ENCODE peak calls at places on chromosomes 12 and 14, in six cellular contexts. One of them, this sample, is unnamed.

GRCh38 chr12:76713986-76714385 is 49.9 kb upstream of the ZDHHC17 start:
- DNase-seq in brain microvascular endothelial cell: no peak
- DNase-seq in upper lobe of right lung: no peak
- DNase-seq in left lung: no peak
- DNase-seq in IMR-90: no peak
- DNase-seq in naive thymus-derived CD4-positive, alpha-beta T cell: no peak
- DNase-seq in this sample: no peak

GRCh38 chr12:124762791-124763593 is 100.7 kb downstream of the SCARB1 start:
- DNase-seq in brain microvascular endothelial cell: no peak
- DNase-seq in upper lobe of right lung: no peak
- DNase-seq in left lung: no peak
- DNase-seq in IMR-90: no peak
- DNase-seq in naive thymus-derived CD4-positive, alpha-beta T cell: no peak
- DNase-seq in this sample: no peak

GRCh38 chr12:16499617-16500016 is 106.3 kb downstream of the LMO3 start:
- DNase-seq in brain microvascular endothelial cell: no peak
- DNase-seq in upper lobe of right lung: no peak
- DNase-seq in left lung: no peak
- DNase-seq in IMR-90: no peak
- DNase-seq in naive thymus-derived CD4-positive, alpha-beta T cell: no peak
- DNase-seq in this sample: no peak

GRCh38 chr12:89433634-89434033 is 81.3 kb upstream of the DUSP6 start:
- DNase-seq in brain microvascular endothelial cell: no peak
- DNase-seq in upper lobe of right lung: no peak
- DNase-seq in left lung: no peak
- DNase-seq in IMR-90: peak; percentile 47
- DNase-seq in naive thymus-derived CD4-positive, alpha-beta T cell: no peak
- DNase-seq in this sample: no peak

GRCh38 chr14:97820781-97821180 is 1023.6 kb downstream of the VRK1 start:
- DNase-seq in brain microvascular endothelial cell: no peak
- DNase-seq in upper lobe of right lung: no peak
- DNase-seq in left lung: no peak
- DNase-seq in IMR-90: no peak
- DNase-seq in naive thymus-derived CD4-positive, alpha-beta T cell: no peak
- DNase-seq in this sample: no peak

GRCh38 chr12:11894890-11895289 is 175.8 kb upstream of the BCL2L14 start:
- DNase-seq in brain microvascular endothelial cell: no peak
- DNase-seq in upper lobe of right lung: no peak
- DNase-seq in left lung: no peak
- DNase-seq in IMR-90: no peak
- DNase-seq in naive thymus-derived CD4-positive, alpha-beta T cell: no peak
- DNase-seq in this sample: no peak

GRCh38 chr12:120252071-120252906 is 13.2 kb downstream of the PXN start:
- DNase-seq in brain microvascular endothelial cell: no peak
- DNase-seq in upper lobe of right lung: no peak
- DNase-seq in left lung: no peak
- DNase-seq in IMR-90: no peak
- DNase-seq in naive thymus-derived CD4-positive, alpha-beta T cell: peak; percentile 92
- DNase-seq in this sample: peak; percentile 92

GRCh38 chr14:58059121-58059520 is 92.9 kb downstream of the ARMH4 start:
- DNase-seq in brain microvascular endothelial cell: no peak
- DNase-seq in upper lobe of right lung: no peak
- DNase-seq in left lung: no peak
- DNase-seq in IMR-90: no peak
- DNase-seq in naive thymus-derived CD4-positive, alpha-beta T cell: no peak
- DNase-seq in this sample: no peak

GRCh38 chr14:57085801-57086200 is 182.9 kb downstream of the EXOC5 start:
- DNase-seq in brain microvascular endothelial cell: no peak
- DNase-seq in upper lobe of right lung: no peak
- DNase-seq in left lung: no peak
- DNase-seq in IMR-90: no peak
- DNase-seq in naive thymus-derived CD4-positive, alpha-beta T cell: no peak
- DNase-seq in this sample: no peak

GRCh38 chr12:34600592-34601462 is 578.5 kb downstream of the ALG10 start:
- DNase-seq in brain microvascular endothelial cell: no peak
- DNase-seq in upper lobe of right lung: peak; percentile 56
- DNase-seq in left lung: peak; percentile 67
- DNase-seq in IMR-90: no peak
- DNase-seq in naive thymus-derived CD4-positive, alpha-beta T cell: no peak
- DNase-seq in this sample: no peak

GRCh38 chr12:59491877-59492276 is 104.0 kb upstream of the SLC16A7 start:
- DNase-seq in brain microvascular endothelial cell: no peak
- DNase-seq in upper lobe of right lung: no peak
- DNase-seq in left lung: no peak
- DNase-seq in IMR-90: no peak
- DNase-seq in naive thymus-derived CD4-positive, alpha-beta T cell: no peak
- DNase-seq in this sample: no peak

GRCh38 chr14:96635850-96636249 is 133.7 kb downstream of the PAPOLA start:
- DNase-seq in brain microvascular endothelial cell: no peak
- DNase-seq in upper lobe of right lung: no peak
- DNase-seq in left lung: no peak
- DNase-seq in IMR-90: no peak
- DNase-seq in naive thymus-derived CD4-positive, alpha-beta T cell: no peak
- DNase-seq in this sample: no peak

GRCh38 chr14:94217116-94217515 is 43.0 kb downstream of the PPP4R4 start:
- DNase-seq in brain microvascular endothelial cell: no peak
- DNase-seq in upper lobe of right lung: no peak
- DNase-seq in left lung: no peak
- DNase-seq in IMR-90: no peak
- DNase-seq in naive thymus-derived CD4-positive, alpha-beta T cell: no peak
- DNase-seq in this sample: no peak

DNA sequence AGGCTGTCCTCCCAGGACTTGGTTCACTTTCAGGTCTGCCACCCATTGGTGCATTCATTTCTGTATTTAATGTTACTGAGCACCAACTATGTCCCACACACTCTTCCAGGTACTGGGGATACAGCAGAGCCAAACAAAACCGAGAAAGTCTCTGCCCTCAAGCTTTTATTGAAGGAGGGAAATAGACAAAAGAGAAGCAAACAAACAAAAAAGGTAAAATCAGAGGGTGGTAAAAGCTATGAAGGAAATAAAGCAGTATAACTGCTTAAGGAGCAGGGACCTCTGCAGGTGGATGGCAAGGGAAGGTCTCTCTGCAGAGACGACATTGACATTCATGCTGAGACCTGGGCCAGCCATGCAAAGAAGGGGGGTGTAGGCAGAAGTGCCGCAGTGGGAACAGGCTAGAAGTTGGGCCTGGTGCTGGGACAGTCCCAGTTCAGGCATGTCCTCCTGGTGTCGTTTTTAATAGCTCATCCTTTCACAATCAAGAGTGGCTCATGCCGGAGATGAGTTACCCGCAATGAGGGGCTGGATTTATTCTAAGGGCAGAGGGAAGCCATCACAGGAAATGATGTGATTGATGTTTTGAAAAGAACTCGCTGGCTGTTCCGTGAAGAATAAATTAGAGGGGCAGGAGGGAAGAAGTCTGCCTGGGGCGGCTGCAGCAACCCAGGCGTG is 72.8 kb downstream of the IRF2BPL start:
- DNase-seq in brain microvascular endothelial cell: peak; percentile 36
- DNase-seq in upper lobe of right lung: no peak
- DNase-seq in left lung: no peak
- DNase-seq in IMR-90: peak; percentile 59
- DNase-seq in naive thymus-derived CD4-positive, alpha-beta T cell: peak; percentile 79
- DNase-seq in this sample: peak; percentile 75
- H3K4me3 ChIP-seq in brain microvascular endothelial cell: no peak overlapping the region
- H3K4me3 ChIP-seq in upper lobe of right lung: peak overlapping the region; percentile 46
- H3K4me3 ChIP-seq in left lung: peak overlapping the region; percentile 36
- H3K4me3 ChIP-seq in IMR-90: no peak overlapping the region
- H3K4me3 ChIP-seq in naive thymus-derived CD4-positive, alpha-beta T cell: peak overlapping the region; percentile 74
- H3K4me3 ChIP-seq in this sample: peak overlapping the region; percentile 64

GRCh38 chr12:62632521-62632920 is 165.9 kb downstream of the MON2 start:
- DNase-seq in brain microvascular endothelial cell: no peak
- DNase-seq in upper lobe of right lung: peak; percentile 70
- DNase-seq in left lung: peak; percentile 82
- DNase-seq in IMR-90: no peak
- DNase-seq in naive thymus-derived CD4-positive, alpha-beta T cell: no peak
- DNase-seq in this sample: peak; percentile 4
- H3K27me3 ChIP-seq in brain microvascular endothelial cell: no peaks in the 10 kb centered on the region
- H3K27me3 ChIP-seq in upper lobe of right lung: no peaks in the 10 kb centered on the region
- H3K27me3 ChIP-seq in left lung: no peaks in the 10 kb centered on the region
- H3K27me3 ChIP-seq in IMR-90: peaks cover 5% of the 10 kb centered on the region
- H3K27me3 ChIP-seq in naive thymus-derived CD4-positive, alpha-beta T cell: peaks cover 11% of the 10 kb centered on the region
- H3K27me3 ChIP-seq in this sample: peaks cover 14% of the 10 kb centered on the region

DNA sequence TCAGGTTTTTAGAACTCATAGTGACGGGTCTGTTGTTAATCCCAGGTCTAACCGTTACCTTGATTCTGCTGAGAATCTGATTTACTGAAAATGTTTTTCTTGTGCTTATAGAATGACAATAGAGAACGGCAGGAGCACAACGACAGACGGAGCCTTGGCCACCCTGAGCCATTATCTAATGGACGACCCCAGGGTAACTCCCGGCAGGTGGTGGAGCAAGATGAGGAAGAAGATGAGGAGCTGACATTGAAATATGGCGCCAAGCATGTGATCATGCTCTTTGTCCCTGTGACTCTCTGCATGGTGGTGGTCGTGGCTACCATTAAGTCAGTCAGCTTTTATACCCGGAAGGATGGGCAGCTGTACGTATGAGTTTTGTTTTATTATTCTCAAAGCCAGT is 34.4 kb downstream of the PSEN1 start:
- DNase-seq in brain microvascular endothelial cell: no peak
- DNase-seq in upper lobe of right lung: no peak
- DNase-seq in left lung: no peak
- DNase-seq in IMR-90: no peak
- DNase-seq in naive thymus-derived CD4-positive, alpha-beta T cell: no peak
- DNase-seq in this sample: no peak
- H3K27ac ChIP-seq in brain microvascular endothelial cell: no peak overlapping the region
- H3K27ac ChIP-seq in upper lobe of right lung: no peak overlapping the region
- H3K27ac ChIP-seq in left lung: no peak overlapping the region
- H3K27ac ChIP-seq in IMR-90: no peak overlapping the region
- H3K27ac ChIP-seq in naive thymus-derived CD4-positive, alpha-beta T cell: no peak overlapping the region
- H3K27ac ChIP-seq in this sample: no peak overlapping the region

DNA sequence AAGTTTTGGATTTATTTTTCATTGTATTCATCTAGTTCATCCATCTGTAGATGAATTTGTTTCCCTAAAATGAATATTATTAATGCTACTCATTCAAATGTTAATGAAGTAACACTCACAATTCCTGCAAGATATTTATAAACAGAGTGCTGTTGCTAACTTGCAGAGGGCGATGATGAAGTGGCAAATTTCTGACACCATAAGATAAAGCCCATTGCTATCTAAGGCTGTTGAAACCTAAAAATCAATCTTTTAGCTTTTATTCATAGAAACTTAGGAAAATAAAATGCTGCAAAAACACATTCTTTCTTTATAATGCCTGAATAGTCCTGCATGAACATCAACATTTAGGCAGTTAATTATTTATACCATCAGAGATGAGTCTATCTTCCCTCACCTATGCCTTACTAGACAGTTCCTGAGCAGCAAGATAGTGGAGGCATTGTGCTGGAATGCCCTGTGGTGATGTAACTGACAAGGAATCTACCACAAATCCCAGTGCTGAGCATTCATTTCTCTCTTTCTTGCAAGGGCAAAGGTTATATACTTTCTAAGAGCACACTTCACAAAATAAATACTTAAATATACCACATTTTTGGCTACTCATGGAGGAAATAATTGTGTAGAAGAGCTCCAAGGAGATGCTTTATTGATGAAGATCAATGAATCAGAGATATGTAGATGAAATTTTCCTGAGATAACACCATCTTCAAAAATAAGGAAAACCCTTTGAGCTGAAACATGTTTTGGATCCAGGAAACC is 57.6 kb downstream of the LMNTD1 start:
- DNase-seq in brain microvascular endothelial cell: peak; percentile 83
- DNase-seq in upper lobe of right lung: no peak
- DNase-seq in left lung: no peak
- DNase-seq in IMR-90: peak; percentile 89
- DNase-seq in naive thymus-derived CD4-positive, alpha-beta T cell: no peak
- DNase-seq in this sample: no peak
- H3K4me3 ChIP-seq in brain microvascular endothelial cell: no peak overlapping the region
- H3K4me3 ChIP-seq in upper lobe of right lung: no peak overlapping the region
- H3K4me3 ChIP-seq in left lung: no peak overlapping the region
- H3K4me3 ChIP-seq in IMR-90: no peak overlapping the region
- H3K4me3 ChIP-seq in naive thymus-derived CD4-positive, alpha-beta T cell: no peak overlapping the region
- H3K4me3 ChIP-seq in this sample: no peak overlapping the region

DNA sequence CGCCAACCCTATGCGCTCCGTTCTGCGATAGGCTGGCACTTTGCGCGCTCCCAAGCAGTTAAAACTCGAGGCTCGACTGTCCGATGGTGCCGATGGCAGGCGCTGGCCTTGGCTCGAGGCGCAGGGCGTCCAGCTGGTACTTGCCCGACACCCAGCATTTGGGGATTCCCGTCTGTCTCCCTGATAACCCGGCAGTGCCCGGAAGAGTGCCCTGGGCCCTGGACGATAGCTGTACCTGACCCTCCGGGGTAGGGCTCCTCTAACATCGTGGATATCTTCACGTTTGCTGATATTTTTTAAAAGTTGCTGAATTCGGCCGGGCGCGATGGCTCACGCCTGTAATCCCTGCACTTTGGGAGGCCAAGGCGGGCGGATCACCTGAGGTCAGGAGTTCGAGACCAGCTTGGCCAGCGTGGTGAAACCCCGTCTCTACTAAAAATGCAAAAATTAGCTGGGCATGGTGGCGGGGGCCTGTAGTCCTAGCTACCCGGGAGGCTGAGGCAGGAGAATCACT is 908 bp upstream of the WIF1 start:
- DNase-seq in brain microvascular endothelial cell: no peak
- DNase-seq in upper lobe of right lung: no peak
- DNase-seq in left lung: peak; percentile 72
- DNase-seq in IMR-90: no peak
- DNase-seq in naive thymus-derived CD4-positive, alpha-beta T cell: no peak
- DNase-seq in this sample: no peak
- H3K27me3 ChIP-seq in brain microvascular endothelial cell: peaks cover 69% of the 10 kb centered on the region
- H3K27me3 ChIP-seq in upper lobe of right lung: peaks cover 56% of the 10 kb centered on the region
- H3K27me3 ChIP-seq in left lung: peaks cover 36% of the 10 kb centered on the region
- H3K27me3 ChIP-seq in IMR-90: peaks cover 51% of the 10 kb centered on the region
- H3K27me3 ChIP-seq in naive thymus-derived CD4-positive, alpha-beta T cell: no peaks in the 10 kb centered on the region
- H3K27me3 ChIP-seq in this sample: peaks cover 9% of the 10 kb centered on the region

DNA sequence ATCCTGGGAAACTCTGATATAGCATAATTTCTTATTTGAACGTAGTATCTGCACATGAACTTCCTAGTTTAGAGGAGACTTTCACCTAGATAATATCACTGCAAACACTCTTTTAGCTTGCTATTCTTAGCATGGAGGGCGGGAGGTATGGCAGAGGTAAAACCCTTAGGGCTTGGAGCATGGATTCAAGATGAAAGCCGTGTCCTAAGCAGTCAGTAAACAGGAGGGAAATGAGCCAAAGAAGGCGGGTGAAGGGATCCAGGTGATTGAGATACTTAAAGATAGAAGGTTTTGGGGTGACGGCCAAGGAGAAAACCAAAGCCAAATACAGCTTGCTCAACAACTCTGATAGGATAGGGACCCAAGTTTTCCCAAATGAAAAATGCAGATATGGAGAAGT is 107.1 kb upstream of the BCAT1 start:
- DNase-seq in brain microvascular endothelial cell: no peak
- DNase-seq in upper lobe of right lung: no peak
- DNase-seq in left lung: no peak
- DNase-seq in IMR-90: no peak
- DNase-seq in naive thymus-derived CD4-positive, alpha-beta T cell: no peak
- DNase-seq in this sample: no peak
- H3K27ac ChIP-seq in brain microvascular endothelial cell: no peak overlapping the region
- H3K27ac ChIP-seq in upper lobe of right lung: no peak overlapping the region
- H3K27ac ChIP-seq in left lung: no peak overlapping the region
- H3K27ac ChIP-seq in IMR-90: no peak overlapping the region
- H3K27ac ChIP-seq in naive thymus-derived CD4-positive, alpha-beta T cell: peak overlapping the region; percentile 76
- H3K27ac ChIP-seq in this sample: no peak overlapping the region

GRCh38 chr12:32860182-32860581 is 36.4 kb downstream of the PKP2 start:
- DNase-seq in brain microvascular endothelial cell: no peak
- DNase-seq in upper lobe of right lung: no peak
- DNase-seq in left lung: no peak
- DNase-seq in IMR-90: no peak
- DNase-seq in naive thymus-derived CD4-positive, alpha-beta T cell: no peak
- DNase-seq in this sample: no peak
- H3K4me3 ChIP-seq in brain microvascular endothelial cell: no peak overlapping the region
- H3K4me3 ChIP-seq in upper lobe of right lung: no peak overlapping the region
- H3K4me3 ChIP-seq in left lung: no peak overlapping the region
- H3K4me3 ChIP-seq in IMR-90: no peak overlapping the region
- H3K4me3 ChIP-seq in naive thymus-derived CD4-positive, alpha-beta T cell: no peak overlapping the region
- H3K4me3 ChIP-seq in this sample: no peak overlapping the region